ENCODE peak calls at places on chromosomes 12 and 14, in ten cellular contexts. One of them, this sample, is unnamed.

GRCh38 chr14:44529026-44529425 is 21.9 kb upstream of the FSCB start:
- DNase-seq in RPMI8226: no peak
- DNase-seq in amniotic stem cell: no peak
- DNase-seq in left lung: no peak
- DNase-seq in aorta: no peak
- DNase-seq in GM23338: no peak
- DNase-seq in fibroblast of mammary gland: no peak
- DNase-seq in HEK293T: no peak
- DNase-seq in Calu3: no peak
- DNase-seq in NCI-H1105 treated with DMSO at 0.1 percent for 48 hours: no peak
- DNase-seq in this sample: no peak

GRCh38 chr14:21066882-21067502 is 3.1 kb upstream of the ARHGEF40 start:
- DNase-seq in amniotic stem cell: no peak
- DNase-seq in NCI-H1105 treated with DMSO at 0.1 percent for 48 hours: peak
- DNase-seq in RPMI8226: peak
- DNase-seq in left lung: no peak
- DNase-seq in aorta: no peak
- DNase-seq in fibroblast of mammary gland: no peak
- DNase-seq in GM23338: peak
- DNase-seq in Calu3: no peak
- DNase-seq in HEK293T: no peak
- DNase-seq in this sample: no peak

GRCh38 chr12:10215451-10215850 is 2.8 kb downstream of the GABARAPL1 start:
- DNase-seq in aorta: no peak
- DNase-seq in Calu3: no peak
- DNase-seq in RPMI8226: no peak
- DNase-seq in fibroblast of mammary gland: no peak
- DNase-seq in left lung: no peak
- DNase-seq in NCI-H1105 treated with DMSO at 0.1 percent for 48 hours: no peak
- DNase-seq in GM23338: peak
- DNase-seq in amniotic stem cell: no peak
- DNase-seq in HEK293T: no peak
- DNase-seq in this sample: no peak

GRCh38 chr14:31926123-31926522 is 151.0 kb upstream of the ARHGAP5 start:
- DNase-seq in aorta: no peak
- DNase-seq in amniotic stem cell: peak
- DNase-seq in left lung: no peak
- DNase-seq in Calu3: no peak
- DNase-seq in fibroblast of mammary gland: peak
- DNase-seq in RPMI8226: peak
- DNase-seq in HEK293T: peak
- DNase-seq in GM23338: peak
- DNase-seq in NCI-H1105 treated with DMSO at 0.1 percent for 48 hours: peak
- DNase-seq in this sample: no peak

GRCh38 chr14:29475641-29476040 is 452.0 kb downstream of the PRKD1 start:
- DNase-seq in Calu3: no peak
- DNase-seq in RPMI8226: no peak
- DNase-seq in aorta: no peak
- DNase-seq in amniotic stem cell: no peak
- DNase-seq in fibroblast of mammary gland: no peak
- DNase-seq in GM23338: no peak
- DNase-seq in NCI-H1105 treated with DMSO at 0.1 percent for 48 hours: no peak
- DNase-seq in HEK293T: no peak
- DNase-seq in left lung: no peak
- DNase-seq in this sample: no peak

GRCh38 chr12:57129311-57130288 is 1.3 kb downstream of the LRP1 start:
- DNase-seq in HEK293T: no peak
- DNase-seq in Calu3: no peak
- DNase-seq in amniotic stem cell: no peak
- DNase-seq in aorta: no peak
- DNase-seq in RPMI8226: no peak
- DNase-seq in fibroblast of mammary gland: peak
- DNase-seq in GM23338: peak
- DNase-seq in NCI-H1105 treated with DMSO at 0.1 percent for 48 hours: no peak
- DNase-seq in left lung: no peak
- DNase-seq in this sample: no peak

GRCh38 chr12:57772429-57773322 is at the start of gene EEF1AKMT3:
- DNase-seq in RPMI8226: no peak
- DNase-seq in fibroblast of mammary gland: peak
- DNase-seq in left lung: peak
- DNase-seq in amniotic stem cell: peak
- DNase-seq in GM23338: peak
- DNase-seq in Calu3: peak
- DNase-seq in HEK293T: peak
- DNase-seq in aorta: peak
- DNase-seq in NCI-H1105 treated with DMSO at 0.1 percent for 48 hours: no peak
- DNase-seq in this sample: peak

GRCh38 chr12:77204055-77204454 is 138.7 kb upstream of the E2F7 start:
- DNase-seq in aorta: no peak
- DNase-seq in Calu3: peak
- DNase-seq in GM23338: peak
- DNase-seq in fibroblast of mammary gland: peak
- DNase-seq in NCI-H1105 treated with DMSO at 0.1 percent for 48 hours: no peak
- DNase-seq in HEK293T: peak
- DNase-seq in amniotic stem cell: no peak
- DNase-seq in left lung: no peak
- DNase-seq in RPMI8226: peak
- DNase-seq in this sample: no peak

GRCh38 chr12:1138691-1139090 is 147.7 kb downstream of the ERC1 start:
- DNase-seq in Calu3: no peak
- DNase-seq in RPMI8226: no peak
- DNase-seq in amniotic stem cell: no peak
- DNase-seq in fibroblast of mammary gland: no peak
- DNase-seq in HEK293T: no peak
- DNase-seq in NCI-H1105 treated with DMSO at 0.1 percent for 48 hours: no peak
- DNase-seq in aorta: no peak
- DNase-seq in GM23338: no peak
- DNase-seq in left lung: no peak
- DNase-seq in this sample: no peak

GRCh38 chr12:79887912-79888311 is 47.0 kb downstream of the PPP1R12A start:
- DNase-seq in NCI-H1105 treated with DMSO at 0.1 percent for 48 hours: no peak
- DNase-seq in RPMI8226: no peak
- DNase-seq in left lung: no peak
- DNase-seq in aorta: no peak
- DNase-seq in GM23338: no peak
- DNase-seq in amniotic stem cell: no peak
- DNase-seq in HEK293T: no peak
- DNase-seq in Calu3: no peak
- DNase-seq in fibroblast of mammary gland: no peak
- DNase-seq in this sample: no peak

GRCh38 chr12:102957339-102958050 is at the start of gene ASCL1:
- DNase-seq in GM23338: peak
- DNase-seq in amniotic stem cell: no peak
- DNase-seq in fibroblast of mammary gland: peak
- DNase-seq in aorta: peak
- DNase-seq in HEK293T: no peak
- DNase-seq in RPMI8226: no peak
- DNase-seq in left lung: no peak
- DNase-seq in Calu3: peak
- DNase-seq in NCI-H1105 treated with DMSO at 0.1 percent for 48 hours: peak
- DNase-seq in this sample: no peak

GRCh38 chr12:13505636-13506035 is 309.1 kb downstream of the EMP1 start:
- DNase-seq in left lung: no peak
- DNase-seq in HEK293T: no peak
- DNase-seq in amniotic stem cell: no peak
- DNase-seq in Calu3: no peak
- DNase-seq in fibroblast of mammary gland: no peak
- DNase-seq in GM23338: no peak
- DNase-seq in aorta: no peak
- DNase-seq in RPMI8226: no peak
- DNase-seq in NCI-H1105 treated with DMSO at 0.1 percent for 48 hours: no peak
- DNase-seq in this sample: no peak

GRCh38 chr14:22982477-22983245 is at the start of gene AJUBA:
- DNase-seq in amniotic stem cell: peak
- DNase-seq in fibroblast of mammary gland: peak
- DNase-seq in left lung: peak
- DNase-seq in HEK293T: peak
- DNase-seq in Calu3: peak
- DNase-seq in aorta: peak
- DNase-seq in RPMI8226: peak
- DNase-seq in NCI-H1105 treated with DMSO at 0.1 percent for 48 hours: peak
- DNase-seq in GM23338: peak
- DNase-seq in this sample: peak

GRCh38 chr12:10558291-10558690 is 52.6 kb downstream of the EIF2S3B start:
- DNase-seq in RPMI8226: no peak
- DNase-seq in NCI-H1105 treated with DMSO at 0.1 percent for 48 hours: no peak
- DNase-seq in aorta: no peak
- DNase-seq in Calu3: no peak
- DNase-seq in left lung: no peak
- DNase-seq in GM23338: no peak
- DNase-seq in HEK293T: no peak
- DNase-seq in fibroblast of mammary gland: no peak
- DNase-seq in amniotic stem cell: no peak
- DNase-seq in this sample: no peak

GRCh38 chr14:34336501-34336900 is 125.5 kb downstream of the SPTSSA start:
- DNase-seq in amniotic stem cell: no peak
- DNase-seq in Calu3: no peak
- DNase-seq in left lung: no peak
- DNase-seq in GM23338: no peak
- DNase-seq in RPMI8226: no peak
- DNase-seq in fibroblast of mammary gland: no peak
- DNase-seq in NCI-H1105 treated with DMSO at 0.1 percent for 48 hours: no peak
- DNase-seq in aorta: no peak
- DNase-seq in HEK293T: no peak
- DNase-seq in this sample: no peak

GRCh38 chr12:113183030-113183589 is 2.2 kb downstream of the DDX54 start:
- DNase-seq in left lung: no peak
- DNase-seq in aorta: no peak
- DNase-seq in fibroblast of mammary gland: no peak
- DNase-seq in NCI-H1105 treated with DMSO at 0.1 percent for 48 hours: no peak
- DNase-seq in amniotic stem cell: no peak
- DNase-seq in RPMI8226: no peak
- DNase-seq in HEK293T: no peak
- DNase-seq in Calu3: no peak
- DNase-seq in GM23338: no peak
- DNase-seq in this sample: no peak

GRCh38 chr12:1580526-1580925 is 13.9 kb downstream of the FBXL14 start:
- DNase-seq in amniotic stem cell: no peak
- DNase-seq in fibroblast of mammary gland: no peak
- DNase-seq in HEK293T: no peak
- DNase-seq in left lung: no peak
- DNase-seq in NCI-H1105 treated with DMSO at 0.1 percent for 48 hours: no peak
- DNase-seq in RPMI8226: no peak
- DNase-seq in GM23338: no peak
- DNase-seq in aorta: no peak
- DNase-seq in Calu3: no peak
- DNase-seq in this sample: no peak

GRCh38 chr12:13964666-13965065 is 16.7 kb downstream of the GRIN2B start:
- DNase-seq in fibroblast of mammary gland: no peak
- DNase-seq in RPMI8226: no peak
- DNase-seq in Calu3: no peak
- DNase-seq in amniotic stem cell: no peak
- DNase-seq in left lung: no peak
- DNase-seq in GM23338: peak
- DNase-seq in aorta: no peak
- DNase-seq in HEK293T: no peak
- DNase-seq in NCI-H1105 treated with DMSO at 0.1 percent for 48 hours: no peak
- DNase-seq in this sample: no peak

GRCh38 chr14:50012644-50013043 is 103.7 kb downstream of the VCPKMT start:
- DNase-seq in aorta: no peak
- DNase-seq in fibroblast of mammary gland: peak
- DNase-seq in amniotic stem cell: no peak
- DNase-seq in NCI-H1105 treated with DMSO at 0.1 percent for 48 hours: no peak
- DNase-seq in GM23338: no peak
- DNase-seq in Calu3: no peak
- DNase-seq in RPMI8226: no peak
- DNase-seq in left lung: no peak
- DNase-seq in HEK293T: no peak
- DNase-seq in this sample: no peak

GRCh38 chr14:54651018-54651351 is 84.1 kb downstream of the SAMD4A start:
- DNase-seq in aorta: no peak
- DNase-seq in GM23338: no peak
- DNase-seq in Calu3: no peak
- DNase-seq in fibroblast of mammary gland: no peak
- DNase-seq in left lung: no peak
- DNase-seq in RPMI8226: no peak
- DNase-seq in amniotic stem cell: no peak
- DNase-seq in HEK293T: no peak
- DNase-seq in NCI-H1105 treated with DMSO at 0.1 percent for 48 hours: no peak
- DNase-seq in this sample: no peak

GRCh38 chr14:67265131-67265530 is 23.9 kb downstream of the PALS1 start:
- DNase-seq in HEK293T: no peak
- DNase-seq in left lung: no peak
- DNase-seq in aorta: no peak
- DNase-seq in GM23338: no peak
- DNase-seq in amniotic stem cell: no peak
- DNase-seq in Calu3: peak
- DNase-seq in RPMI8226: no peak
- DNase-seq in fibroblast of mammary gland: peak
- DNase-seq in NCI-H1105 treated with DMSO at 0.1 percent for 48 hours: no peak
- DNase-seq in this sample: no peak

GRCh38 chr12:123041811-123042655 is 61.6 kb downstream of the ARL6IP4 start:
- DNase-seq in NCI-H1105 treated with DMSO at 0.1 percent for 48 hours: no peak
- DNase-seq in RPMI8226: no peak
- DNase-seq in Calu3: no peak
- DNase-seq in aorta: peak
- DNase-seq in HEK293T: no peak
- DNase-seq in GM23338: no peak
- DNase-seq in fibroblast of mammary gland: peak
- DNase-seq in left lung: peak
- DNase-seq in amniotic stem cell: no peak
- DNase-seq in this sample: no peak

GRCh38 chr12:109671482-109671881 is 42.1 kb upstream of the FAM222A start:
- DNase-seq in fibroblast of mammary gland: no peak
- DNase-seq in amniotic stem cell: no peak
- DNase-seq in left lung: no peak
- DNase-seq in aorta: peak
- DNase-seq in GM23338: no peak
- DNase-seq in Calu3: no peak
- DNase-seq in NCI-H1105 treated with DMSO at 0.1 percent for 48 hours: no peak
- DNase-seq in RPMI8226: no peak
- DNase-seq in HEK293T: no peak
- DNase-seq in this sample: no peak

GRCh38 chr14:36091096-36091495 is 85.4 kb downstream of the PTCSC3 start:
- DNase-seq in left lung: peak
- DNase-seq in fibroblast of mammary gland: peak
- DNase-seq in aorta: no peak
- DNase-seq in NCI-H1105 treated with DMSO at 0.1 percent for 48 hours: no peak
- DNase-seq in Calu3: peak
- DNase-seq in GM23338: no peak
- DNase-seq in amniotic stem cell: peak
- DNase-seq in HEK293T: peak
- DNase-seq in RPMI8226: no peak
- DNase-seq in this sample: no peak

GRCh38 chr12:47742253-47742825 is 16.3 kb downstream of the RAPGEF3 start:
- DNase-seq in amniotic stem cell: no peak
- DNase-seq in HEK293T: peak
- DNase-seq in GM23338: peak
- DNase-seq in RPMI8226: peak
- DNase-seq in fibroblast of mammary gland: peak
- DNase-seq in Calu3: peak
- DNase-seq in NCI-H1105 treated with DMSO at 0.1 percent for 48 hours: peak
- DNase-seq in aorta: peak
- DNase-seq in left lung: peak
- DNase-seq in this sample: peak

GRCh38 chr14:32491413-32492016 is 162.4 kb downstream of the AKAP6 start:
- DNase-seq in HEK293T: no peak
- DNase-seq in fibroblast of mammary gland: no peak
- DNase-seq in aorta: no peak
- DNase-seq in Calu3: no peak
- DNase-seq in RPMI8226: no peak
- DNase-seq in amniotic stem cell: no peak
- DNase-seq in NCI-H1105 treated with DMSO at 0.1 percent for 48 hours: no peak
- DNase-seq in GM23338: no peak
- DNase-seq in left lung: no peak
- DNase-seq in this sample: no peak

GRCh38 chr12:116642683-116643082 is 83.5 kb downstream of the MAP1LC3B2 start:
- DNase-seq in Calu3: no peak
- DNase-seq in fibroblast of mammary gland: peak
- DNase-seq in RPMI8226: no peak
- DNase-seq in amniotic stem cell: no peak
- DNase-seq in NCI-H1105 treated with DMSO at 0.1 percent for 48 hours: no peak
- DNase-seq in GM23338: no peak
- DNase-seq in HEK293T: no peak
- DNase-seq in aorta: no peak
- DNase-seq in left lung: no peak
- DNase-seq in this sample: no peak

GRCh38 chr14:90676356-90676755 is 139.9 kb downstream of the TTC7B start:
- DNase-seq in RPMI8226: no peak
- DNase-seq in Calu3: no peak
- DNase-seq in NCI-H1105 treated with DMSO at 0.1 percent for 48 hours: no peak
- DNase-seq in HEK293T: no peak
- DNase-seq in GM23338: no peak
- DNase-seq in left lung: no peak
- DNase-seq in aorta: no peak
- DNase-seq in amniotic stem cell: no peak
- DNase-seq in fibroblast of mammary gland: no peak
- DNase-seq in this sample: no peak